ENCODE peak calls at places on chromosomes 11 and 22, in five cellular contexts. S is HEK293T, M is K562, T is SK-N-SH, I is HepG2. G is an unnamed sample.

GRCh38 chr11:71240865-71241691 is 11.3 kb downstream of the SHANK2 start:
- DNase-seq in S (peak), M (no peak), T (peak), I (peak), G (peak)

GRCh38 chr22:46090051-46090591 is 60.2 kb upstream of the PPARA start:
- DNase-seq in S (no peak), M (no peak), T (no peak), I (no peak), G (no peak)

GRCh38 chr11:104883342-104883741 is 14.9 kb downstream of the CASP12 start:
- DNase-seq in S (no peak), M (no peak), T (no peak), I (no peak), G (no peak)

GRCh38 chr22:20439928-20440575 is 2.4 kb upstream of the SCARF2 start:
- DNase-seq in S (no peak), M (no peak), T (no peak), I (no peak), G (no peak)

GRCh38 chr11:65316979-65317786 is 2.5 kb downstream of the CDC42EP2 start:
- DNase-seq in S (no peak), M (peak), T (no peak), I (peak), G (no peak)

GRCh38 chr11:37946155-37946766 is 1348.2 kb upstream of the RAG2 start:
- DNase-seq in S (no peak), M (peak), T (peak), I (peak), G (peak)

GRCh38 chr11:126879516-126879915 is 121.1 kb downstream of the KIRREL3 start:
- DNase-seq in S (no peak), M (no peak), T (no peak), I (no peak), G (no peak)

GRCh38 chr11:9566561-9567063 is 6.9 kb upstream of the WEE1 start:
- DNase-seq in S (no peak), M (peak), T (no peak), I (no peak), G (no peak)

GRCh38 chr11:92941676-92942571 is 27.5 kb upstream of the MTNR1B start:
- DNase-seq in S (peak), M (peak), T (peak), I (peak), G (no peak)

GRCh38 chr22:49951986-49952896 is 8.3 kb upstream of the PIM3 start:
- DNase-seq in S (no peak), M (no peak), T (no peak), I (peak), G (no peak)

GRCh38 chr11:92206441-92206840 is 18.2 kb upstream of the FAT3 start:
- DNase-seq in S (no peak), M (no peak), T (no peak), I (no peak), G (no peak)

GRCh38 chr22:35140879-35141745 is 75.2 kb downstream of the ISX start:
- DNase-seq in S (no peak), M (peak), T (peak), I (no peak), G (no peak)

GRCh38 chr11:62137881-62138629 is 14.2 kb downstream of the INCENP start:
- DNase-seq in S (no peak), M (no peak), T (peak), I (no peak), G (no peak)

GRCh38 chr11:116070555-116070954 is 566.3 kb upstream of the CADM1 start:
- DNase-seq in S (no peak), M (no peak), T (no peak), I (no peak), G (no peak)

GRCh38 chr11:74434528-74434927 is 32.8 kb downstream of the KCNE3 start:
- DNase-seq in S (no peak), M (no peak), T (no peak), I (no peak), G (no peak)

GRCh38 chr11:33658195-33658900 is 42.3 kb downstream of the C11orf91 start:
- DNase-seq in S (peak), M (peak), T (no peak), I (no peak), G (no peak)

GRCh38 chr22:24481641-24482040 is 13.5 kb upstream of the UPB1 start:
- DNase-seq in S (no peak), M (no peak), T (no peak), I (no peak), G (no peak)

GRCh38 chr11:76408171-76408965 is 27.2 kb downstream of the GVQW3 start:
- DNase-seq in S (no peak), M (no peak), T (peak), I (no peak), G (no peak)

GRCh38 chr11:129190087-129190486 is 2.0 kb downstream of the ARHGAP32 start:
- DNase-seq in S (no peak), M (no peak), T (peak), I (no peak), G (no peak)

GRCh38 chr11:35845860-35846259 is 98.0 kb upstream of the LDLRAD3 start:
- DNase-seq in S (no peak), M (no peak), T (no peak), I (no peak), G (no peak)
- TF ChIP-seq FOXM1 in S (no peak), M (no peak), T (no peak), I (no peak), G (no peak)

GRCh38 chr22:28297504-28297903 is 378.4 kb upstream of the PITPNB start:
- DNase-seq in S (no peak), M (peak), T (no peak), I (no peak), G (no peak)
- TF ChIP-seq FOXM1 in S (no peak), M (no peak), T (no peak), I (no peak), G (no peak)

DNA sequence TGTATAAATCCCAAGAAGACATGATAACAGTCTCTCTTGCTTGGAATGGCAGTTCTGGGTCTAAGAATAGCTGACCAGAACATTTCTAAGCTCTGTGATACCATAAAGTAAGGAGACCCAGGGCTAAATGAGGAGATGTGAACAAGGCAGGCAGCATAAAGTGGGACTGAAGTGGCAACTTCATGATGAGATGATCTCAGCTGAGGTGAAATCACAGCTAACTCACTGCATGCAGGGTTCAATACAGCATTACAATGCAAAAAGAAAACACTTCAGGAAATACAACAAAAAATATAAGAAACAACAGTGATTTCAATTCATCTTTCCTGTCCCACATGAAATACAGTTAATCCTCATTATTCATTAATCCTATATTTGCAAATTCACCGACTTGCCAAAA is 44.6 kb downstream of the MRE11 start:
- DNase-seq in S (no peak), M (no peak), T (no peak), I (no peak), G (no peak)
- TF ChIP-seq FOXM1 in S (no peak), M (no peak), T (no peak), I (no peak), G (no peak)

GRCh38 chr22:19019029-19019678 is 83.1 kb upstream of the PRODH start:
- DNase-seq in S (no peak), M (no peak), T (no peak), I (no peak), G (no peak)
- TF ChIP-seq FOXM1 in S (no peak), M (no peak), T (no peak), I (no peak), G (no peak)

GRCh38 chr11:111426615-111427014 is 47.5 kb upstream of the POU2AF1 start:
- DNase-seq in S (no peak), M (no peak), T (no peak), I (no peak), G (no peak)
- TF ChIP-seq FOXM1 in S (no peak), M (no peak), T (no peak), I (no peak), G (no peak)